ENCODE peak calls at places on chromosomes 5 and 9, in four cellular contexts. I is A549, G is uterus, D is heart left ventricle. O is an unnamed sample.

GRCh38 chr5:6006838-6007314 is 371.5 kb downstream of the MED10 start:
- DNase-seq in I (no peak), D (no peak), G (no peak), O (no peak)

GRCh38 chr9:116303270-116303904 is 149.8 kb downstream of the PAPPA start:
- DNase-seq in D (no peak), I (no peak), G (no peak), O (no peak)

GRCh38 chr9:123020796-123021195 is 12.7 kb upstream of the GPR21 start:
- DNase-seq in G (no peak), D (no peak), I (no peak), O (no peak)

GRCh38 chr5:163387970-163388369 is 49.4 kb upstream of the CCNG1 start:
- DNase-seq in I (no peak), G (no peak), D (no peak), O (no peak)

GRCh38 chr9:114898741-114899140 is 31.6 kb downstream of the TNFSF8 start:
- DNase-seq in G (no peak), D (peak; percentile 45), I (no peak), O (no peak)

GRCh38 chr5:140242890-140243585 is 59.9 kb downstream of the PFDN1 start:
- DNase-seq in D (no peak), G (no peak), I (no peak), O (no peak)

GRCh38 chr9:124743686-124744348 is 27.3 kb downstream of the NR6A1 start:
- DNase-seq in I (no peak), G (no peak), D (no peak), O (no peak)

GRCh38 chr5:32562056-32562455 is 23.3 kb upstream of the SUB1 start:
- DNase-seq in G (no peak), D (no peak), I (no peak), O (no peak)

GRCh38 chr5:154648706-154649105 is 106.5 kb upstream of the LARP1 start:
- DNase-seq in D (no peak), I (no peak), G (no peak), O (no peak)

GRCh38 chr9:129671519-129671918 is 6.1 kb downstream of the PRRX2 start:
- DNase-seq in I (no peak), D (no peak), G (no peak), O (no peak)

GRCh38 chr9:4137755-4138154 is 162.1 kb downstream of the GLIS3 start:
- DNase-seq in D (no peak), I (peak; percentile 57), G (no peak), O (no peak)

GRCh38 chr9:69532359-69532758 is 139.8 kb downstream of the APBA1 start:
- DNase-seq in G (no peak), I (no peak), D (no peak), O (no peak)

GRCh38 chr9:84166828-84167400 is 173.6 kb downstream of the SLC28A3 start:
- DNase-seq in D (no peak), I (no peak), G (no peak), O (no peak)

GRCh38 chr5:15499528-15500325 is at the start of gene FBXL7:
- DNase-seq in I (peak; percentile 28), G (peak; percentile 82), D (peak; percentile 89), O (peak; percentile 84)

GRCh38 chr9:38039090-38039906 is 29.7 kb downstream of the SHB start:
- DNase-seq in I (no peak), D (no peak), G (no peak), O (no peak)

GRCh38 chr9:9229269-9229668 is 1383.5 kb downstream of the PTPRD start:
- DNase-seq in D (no peak), G (no peak), I (no peak), O (no peak)

GRCh38 chr5:67746103-67746502 is 469.5 kb upstream of the PIK3R1 start:
- DNase-seq in G (no peak), I (no peak), D (no peak), O (no peak)

GRCh38 chr5:123511290-123511647 is 708 bp upstream of the CSNK1G3 start:
- DNase-seq in D (no peak), I (peak; percentile 16), G (no peak), O (peak; percentile 55)

GRCh38 chr9:98256632-98257218 is 1.3 kb upstream of the TBC1D2 start:
- DNase-seq in I (no peak), D (no peak), G (no peak), O (no peak)

GRCh38 chr9:69486498-69486897 is 161.5 kb downstream of the ENTREP1 start:
- DNase-seq in G (no peak), I (no peak), D (no peak), O (no peak)

DNA sequence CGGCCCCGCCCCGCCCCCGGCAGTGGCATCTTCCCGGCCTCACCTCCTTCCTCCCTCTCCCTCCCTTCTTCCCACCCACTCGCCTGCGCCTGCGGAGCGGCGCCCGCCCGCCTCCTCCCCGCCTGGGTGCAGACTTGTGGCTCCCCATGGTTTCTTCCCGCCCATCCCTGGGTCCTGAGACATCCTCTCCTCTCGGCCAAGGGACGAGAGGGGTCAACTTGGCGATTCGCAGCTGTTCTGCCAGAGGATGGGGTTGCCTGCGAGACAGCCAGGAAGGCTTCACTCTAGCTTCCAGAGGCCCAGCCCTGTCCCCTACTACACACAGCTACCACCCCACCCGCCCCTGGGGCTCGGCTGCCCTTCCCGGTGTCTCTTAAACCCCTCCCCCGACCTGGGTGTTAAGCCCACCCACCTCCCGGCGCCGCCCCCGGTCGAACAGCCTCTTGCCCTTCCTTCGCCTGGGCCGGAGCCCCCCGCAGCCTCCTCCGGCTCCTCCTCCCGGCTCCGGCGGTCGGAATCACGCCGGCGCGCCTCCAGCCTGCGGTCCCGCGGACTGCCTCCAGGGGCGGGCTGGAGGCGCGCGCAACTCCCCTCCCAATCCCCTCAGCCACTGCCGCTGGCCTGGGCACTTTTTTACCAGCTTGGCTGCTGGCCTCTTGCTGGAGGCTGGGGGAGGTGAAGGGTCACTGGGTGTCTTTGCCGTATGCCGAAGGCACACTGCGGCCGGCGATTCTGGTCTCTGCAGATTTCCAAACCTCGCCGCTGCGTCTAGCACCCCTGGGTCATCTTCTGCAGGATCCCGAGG is 1.9 kb downstream of the JADE2 start:
- DNase-seq in I (peak; percentile 94), G (peak; percentile 88), D (peak; percentile 89), O (peak; percentile 88)
- TF ChIP-seq POLR2A in I (peak; percentile 34), G (no peak), D (peak; percentile 62), O (peak; percentile 52)

DNA sequence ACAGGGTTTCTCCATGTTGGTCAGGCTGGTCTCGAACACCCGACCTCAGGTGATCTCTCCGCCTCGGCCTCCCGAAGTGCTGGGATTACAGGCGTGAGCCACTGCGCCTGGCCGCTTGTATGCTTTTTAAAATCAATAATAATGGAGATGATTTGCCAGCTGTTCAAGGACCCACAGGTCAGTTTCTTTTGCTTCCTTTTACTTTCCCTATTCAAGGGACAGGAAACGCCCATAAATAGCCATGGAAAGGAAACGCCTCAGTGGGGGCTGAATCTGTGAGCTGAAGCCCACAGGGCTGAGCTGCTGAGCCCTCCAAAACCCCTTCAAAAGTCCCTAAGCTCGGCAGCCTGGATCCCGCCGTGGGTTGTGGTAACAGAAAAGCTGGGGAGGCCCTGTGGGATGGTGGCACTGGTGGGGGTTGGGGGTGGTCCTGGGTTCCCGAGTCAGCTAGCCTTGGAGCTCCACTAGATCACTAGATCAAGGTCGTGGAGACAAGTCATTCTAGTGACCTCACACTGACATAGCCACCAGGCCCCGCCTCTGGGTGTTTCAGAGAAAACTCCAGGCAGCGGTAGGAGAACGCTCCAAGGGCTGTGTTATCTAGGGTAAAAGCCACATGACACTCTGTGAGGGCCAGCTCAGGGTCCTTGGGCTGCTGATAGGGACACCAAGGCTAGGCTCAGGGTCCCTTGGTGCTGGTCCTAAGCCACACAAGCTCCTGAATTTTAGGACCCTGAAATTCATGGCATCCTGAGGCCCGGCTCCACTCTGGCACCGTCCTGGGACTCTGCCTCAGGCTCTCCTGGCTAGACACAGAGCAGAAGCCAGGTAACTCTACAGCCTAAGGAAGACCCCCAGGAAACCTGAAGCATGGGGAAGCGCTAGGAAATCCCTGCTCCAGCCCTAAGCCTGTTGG is 18.0 kb upstream of the DUSP1 start:
- DNase-seq in G (no peak), D (peak; percentile 65), I (no peak), O (no peak)
- TF ChIP-seq POLR2A in G (peak; percentile 34), D (no peak), I (no peak), O (no peak)

DNA sequence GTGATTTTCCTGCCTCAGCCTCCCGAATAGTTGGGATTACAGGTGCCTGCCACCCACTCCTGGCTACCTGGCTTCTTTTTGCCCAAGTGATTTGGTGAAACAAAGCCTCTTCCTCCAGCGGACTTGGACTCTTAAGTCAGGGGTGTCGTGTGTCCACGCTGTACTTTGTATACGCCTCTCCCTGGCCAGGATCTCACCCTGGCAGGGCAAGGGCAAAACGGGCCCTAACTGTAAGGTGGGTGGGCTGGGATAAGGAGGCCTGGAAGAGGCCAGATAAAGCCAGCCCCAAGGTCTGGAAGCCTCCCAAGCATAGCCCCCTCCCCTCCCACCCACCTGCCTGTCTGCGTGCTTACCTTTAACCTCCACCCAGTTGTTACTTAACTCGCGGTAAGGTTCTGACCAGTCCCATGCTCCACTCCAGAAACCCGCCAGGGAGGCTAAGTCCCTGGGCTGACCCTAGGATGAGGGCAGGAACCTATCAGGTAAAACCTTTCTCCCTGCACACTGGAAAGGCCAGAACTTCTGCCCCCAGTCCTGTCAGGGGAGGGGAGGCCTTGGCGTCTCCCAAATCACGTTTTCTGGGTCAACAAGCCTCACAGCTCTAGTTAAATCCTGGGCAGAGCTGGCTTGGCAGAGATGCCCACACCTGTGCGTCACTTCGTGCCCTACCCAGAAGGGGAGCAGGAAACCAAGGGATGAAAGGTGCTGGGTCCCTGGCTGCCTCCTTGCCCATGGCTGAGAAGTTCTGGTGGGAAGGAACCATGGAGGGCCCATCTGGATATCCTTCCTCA is 8.4 kb downstream of the CDK9 start:
- DNase-seq in G (no peak), I (no peak), D (no peak), O (no peak)
- TF ChIP-seq POLR2A in G (no peak), I (no peak), D (no peak), O (no peak)

DNA sequence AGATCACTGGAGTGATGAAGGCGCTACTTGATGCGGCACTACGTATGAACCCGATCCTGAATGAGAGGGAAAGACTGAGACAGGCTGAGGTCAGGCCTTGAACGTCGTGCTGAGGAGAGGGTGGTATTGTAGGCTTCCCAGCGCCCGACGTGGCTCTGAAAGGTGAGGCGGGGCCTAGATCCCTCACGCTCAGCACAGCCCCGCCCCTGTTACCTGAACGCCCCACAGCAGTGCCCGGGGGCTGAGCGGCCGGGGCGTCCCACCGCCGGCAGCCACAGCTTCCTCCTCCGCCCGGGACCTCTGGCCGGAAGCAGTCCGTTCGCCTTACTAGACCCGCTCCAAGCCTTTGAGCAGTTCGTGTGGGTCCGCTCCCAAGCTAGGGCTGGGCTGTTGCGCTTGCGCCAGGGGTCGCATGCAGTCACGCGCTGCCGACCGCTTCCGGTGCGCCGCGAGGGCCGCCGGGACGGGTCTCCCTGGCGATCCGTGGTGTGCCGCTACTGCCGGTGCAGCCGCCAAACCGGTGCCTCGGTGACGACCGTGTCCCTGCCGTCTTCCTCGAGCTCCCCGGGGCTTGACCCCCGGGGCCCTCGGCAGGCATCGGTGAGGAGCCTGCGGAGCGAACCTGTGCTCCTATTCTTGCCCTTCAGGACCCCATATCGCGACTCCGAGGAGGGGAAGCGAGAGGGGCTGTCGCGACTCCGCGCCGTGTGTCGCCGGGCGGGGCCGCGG is at the start of the genes HMGXB3 and TIGD6:
- DNase-seq in G (peak; percentile 93), D (peak; percentile 93), I (peak; percentile 89), O (peak; percentile 86)
- TF ChIP-seq POLR2A in G (peak; percentile 62), D (peak; percentile 80), I (peak; percentile 90), O (peak; percentile 96)

GRCh38 chr5:43008369-43009158 is 31.6 kb downstream of the ANXA2R start:
- DNase-seq in I (peak; percentile 84), G (peak; percentile 83), D (peak; percentile 90), O (peak; percentile 46)

GRCh38 chr5:43007911-43008368 is 32.2 kb downstream of the ANXA2R start:
- DNase-seq in D (peak; percentile 70), I (peak; percentile 85), G (peak; percentile 48), O (peak; percentile 48)

GRCh38 chr5:43010956-43011355 is 29.2 kb downstream of the ANXA2R start:
- DNase-seq in I (no peak), D (peak; percentile 34), G (no peak), O (no peak)

GRCh38 chr5:43006411-43007202 is 33.5 kb downstream of the ANXA2R start:
- DNase-seq in I (no peak), G (no peak), D (no peak), O (no peak)

GRCh38 chr5:43007246-43007910 is 32.7 kb downstream of the ANXA2R start:
- DNase-seq in D (peak; percentile 87), I (peak; percentile 74), G (peak; percentile 78), O (peak; percentile 54)
- TF ChIP-seq POLR2A in D (no peak), I (peak; percentile 50), G (no peak), O (peak; percentile 25)

O was measured in H54.